ENCODE peak calls at places on chromosome 7, in four cellular contexts. M, U, N and D are unnamed samples.

GRCh38 chr7:149787428-149788299 is 14.3 kb upstream of the ZNF467 start:
- DNase-seq in M (peak), U (peak), N (no peak), D (no peak)

GRCh38 chr7:103918928-103919868 is 70.3 kb downstream of the RELN start:
- DNase-seq in U (no peak), N (no peak), M (no peak), D (no peak)

GRCh38 chr7:100158229-100159098 is at the start of gene TRAPPC14:
- DNase-seq in N (peak), M (peak), U (peak), D (peak)

GRCh38 chr7:44466300-44467216 is 23.9 kb downstream of the NUDCD3 start:
- DNase-seq in N (no peak), M (no peak), U (no peak), D (peak)

GRCh38 chr7:3106353-3106752 is 62.7 kb upstream of the CARD11 start:
- DNase-seq in N (no peak), M (no peak), U (no peak), D (no peak)

GRCh38 chr7:69652947-69653701 is 54.8 kb downstream of the AUTS2 start:
- DNase-seq in N (no peak), U (no peak), M (no peak), D (no peak)

GRCh38 chr7:39353615-39354376 is 212.4 kb upstream of the YAE1 start:
- DNase-seq in U (no peak), M (peak), N (no peak), D (no peak)

GRCh38 chr7:112400141-112400540 is 50.1 kb upstream of the IFRD1 start:
- DNase-seq in M (no peak), N (no peak), U (no peak), D (no peak)

GRCh38 chr7:26034386-26034785 is 117.6 kb upstream of the NFE2L3 start:
- DNase-seq in N (no peak), U (no peak), M (no peak), D (no peak)

GRCh38 chr7:26918241-26918640 is 53.9 kb upstream of the SKAP2 start:
- DNase-seq in M (no peak), U (no peak), N (no peak), D (no peak)

GRCh38 chr7:8178353-8178752 is 83.6 kb downstream of the ICA1 start:
- DNase-seq in N (no peak), M (no peak), U (no peak), D (no peak)

GRCh38 chr7:108247646-108248045 is 117.5 kb upstream of the LAMB4 start:
- DNase-seq in N (no peak), M (no peak), U (no peak), D (no peak)

GRCh38 chr7:65390588-65390987 is 16.9 kb downstream of the ZNF92 start:
- DNase-seq in M (no peak), N (no peak), U (no peak), D (no peak)

GRCh38 chr7:100887186-100887954 is 2.1 kb downstream of the UFSP1 start:
- DNase-seq in M (no peak), N (no peak), U (no peak), D (no peak)

GRCh38 chr7:35695628-35695888 is 623 bp upstream of the HERPUD2 start:
- DNase-seq in M (no peak), U (no peak), N (no peak), D (no peak)

GRCh38 chr7:130369110-130369711 is 11.1 kb upstream of the CPA1 start:
- DNase-seq in M (no peak), N (no peak), U (no peak), D (peak)